ENCODE peak calls at places on chromosomes 5 and 9, in four cellular contexts. Y, F, E and M are unnamed samples.
A peak's percentile ranks its signal among the peaks of the same experiment; 100 is the strongest.

GRCh38 chr9:123031963-123032362 is 1.5 kb upstream of the GPR21 start:
- DNase-seq in Y (no peak), F (no peak), E (no peak), M (no peak)

GRCh38 chr5:51159164-51159563 is 224.1 kb upstream of the ISL1 start:
- DNase-seq in Y (no peak), F (no peak), E (no peak), M (no peak)

GRCh38 chr9:115038138-115038537 is 79.8 kb downstream of the TNC start:
- DNase-seq in Y (no peak), F (no peak), E (no peak), M (no peak)

GRCh38 chr5:123122273-123122672 is 33.2 kb downstream of the PRDM6 start:
- DNase-seq in Y (no peak), F (no peak), E (no peak), M (no peak)

GRCh38 chr9:101309139-101309538 is 75.7 kb downstream of the BAAT start:
- DNase-seq in Y (no peak), F (no peak), E (no peak), M (no peak)

GRCh38 chr5:3373391-3373790 is 222.2 kb upstream of the IRX1 start:
- DNase-seq in Y (no peak), F (no peak), E (no peak), M (no peak)

GRCh38 chr9:91907387-91908292 is 42.4 kb downstream of the ROR2 start:
- DNase-seq in Y (no peak), F (no peak), E (no peak), M (no peak)

GRCh38 chr5:174348582-174348981 is 303.1 kb downstream of the NSG2 start:
- DNase-seq in Y (no peak), F (no peak), E (no peak), M (no peak)

GRCh38 chr5:71693828-71694427 is 25.1 kb upstream of the CARTPT start:
- DNase-seq in Y (no peak), F (no peak), E (peak; percentile 61), M (no peak)

GRCh38 chr9:109993250-109993978 is 213.4 kb downstream of the PALM2AKAP2 start:
- DNase-seq in Y (no peak), F (no peak), E (no peak), M (no peak)

GRCh38 chr9:71703172-71703872 is 65.0 kb downstream of the CEMIP2 start:
- DNase-seq in Y (no peak), F (no peak), E (no peak), M (no peak)

GRCh38 chr9:98506422-98507054 is 202.2 kb downstream of the GABBR2 start:
- DNase-seq in Y (no peak), F (no peak), E (no peak), M (no peak)

GRCh38 chr5:1134478-1134877 is 22.6 kb upstream of the SLC12A7 start:
- DNase-seq in Y (peak; percentile 54), F (no peak), E (no peak), M (no peak)

GRCh38 chr5:154002511-154003020 is 36.1 kb downstream of the FAM114A2 start:
- DNase-seq in Y (no peak), F (no peak), E (no peak), M (no peak)

GRCh38 chr9:129875687-129876395 is 40.6 kb downstream of the USP20 start:
- DNase-seq in Y (no peak), F (no peak), E (no peak), M (no peak)

GRCh38 chr5:38743562-38743961 is 102.2 kb upstream of the OSMR start:
- DNase-seq in Y (no peak), F (no peak), E (no peak), M (no peak)

GRCh38 chr5:109161914-109162683 is 247.7 kb downstream of the PJA2 start:
- DNase-seq in Y (no peak), F (no peak), E (no peak), M (no peak)

GRCh38 chr9:135479469-135480052 is at the start of gene PPP1R26:
- DNase-seq in Y (peak; percentile 60), F (peak; percentile 18), E (peak; percentile 94), M (peak; percentile 45)

GRCh38 chr5:82159014-82159413 is 119.1 kb downstream of the RPS23 start:
- DNase-seq in Y (no peak), F (no peak), E (no peak), M (no peak)

GRCh38 chr5:81003987-81004386 is 43.8 kb downstream of the RASGRF2 start:
- DNase-seq in Y (no peak), F (no peak), E (no peak), M (no peak)

GRCh38 chr5:160390787-160391696 is 8.8 kb downstream of the FAM200C start:
- DNase-seq in Y (no peak), F (no peak), E (no peak), M (no peak)

GRCh38 chr9:110143969-110144545 is 63.9 kb downstream of the C9orf152 start:
- DNase-seq in Y (no peak), F (no peak), E (no peak), M (no peak)

GRCh38 chr5:134552301-134552700 is 26.8 kb downstream of the JADE2 start:
- DNase-seq in Y (no peak), F (no peak), E (no peak), M (peak; percentile 86)

DNA sequence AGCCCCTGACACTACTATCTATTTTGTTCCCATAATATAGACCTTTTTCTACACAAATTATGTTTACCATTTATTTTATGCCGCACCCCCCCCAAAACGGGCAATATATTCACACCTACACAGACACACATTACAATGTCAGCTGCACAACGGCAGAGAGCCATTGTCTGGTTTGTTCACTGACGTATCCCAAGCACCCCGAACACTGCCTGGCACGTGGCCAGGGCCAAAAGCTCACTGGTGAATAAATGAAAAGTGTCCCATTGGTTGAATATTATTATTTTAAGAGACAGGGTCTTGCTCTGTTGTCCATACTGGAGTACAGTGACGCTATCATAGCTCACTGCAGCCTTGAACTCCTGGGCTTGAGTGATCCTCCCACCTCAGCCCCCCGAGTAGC is 150.5 kb downstream of the GNAQ start:
- DNase-seq in Y (peak; percentile 56), F (no peak), E (no peak), M (no peak)
- H3K4me1 ChIP-seq in Y (peaks cover 23% of the 10 kb centered on the region), F (no peaks in the 10 kb centered on the region), E (peaks cover 48% of the 10 kb centered on the region), M (peaks cover 37% of the 10 kb centered on the region)

GRCh38 chr5:179431221-179431620 is 86.0 kb upstream of the ADAMTS2 start:
- DNase-seq in Y (no peak), F (no peak), E (no peak), M (no peak)
- H3K9me3 ChIP-seq in Y (no peaks in the 10 kb centered on the region), F (no peaks in the 10 kb centered on the region), E (no peaks in the 10 kb centered on the region), M (peaks cover 19% of the 10 kb centered on the region)

GRCh38 chr5:34038430-34038829 is 4.6 kb downstream of the C1QTNF3 start:
- DNase-seq in Y (no peak), F (no peak), E (no peak), M (no peak)
- H3K4me1 ChIP-seq in Y (peaks cover 5% of the 10 kb centered on the region), F (no peaks in the 10 kb centered on the region), E (no peaks in the 10 kb centered on the region), M (peaks cover 26% of the 10 kb centered on the region)

GRCh38 chr5:23105021-23105420 is 251.9 kb upstream of the CDH12 start:
- DNase-seq in Y (no peak), F (no peak), E (no peak), M (no peak)
- H3K9me3 ChIP-seq in Y (no peaks in the 10 kb centered on the region), F (peaks cover 4% of the 10 kb centered on the region), E (no peaks in the 10 kb centered on the region), M (peaks cover 15% of the 10 kb centered on the region)

DNA sequence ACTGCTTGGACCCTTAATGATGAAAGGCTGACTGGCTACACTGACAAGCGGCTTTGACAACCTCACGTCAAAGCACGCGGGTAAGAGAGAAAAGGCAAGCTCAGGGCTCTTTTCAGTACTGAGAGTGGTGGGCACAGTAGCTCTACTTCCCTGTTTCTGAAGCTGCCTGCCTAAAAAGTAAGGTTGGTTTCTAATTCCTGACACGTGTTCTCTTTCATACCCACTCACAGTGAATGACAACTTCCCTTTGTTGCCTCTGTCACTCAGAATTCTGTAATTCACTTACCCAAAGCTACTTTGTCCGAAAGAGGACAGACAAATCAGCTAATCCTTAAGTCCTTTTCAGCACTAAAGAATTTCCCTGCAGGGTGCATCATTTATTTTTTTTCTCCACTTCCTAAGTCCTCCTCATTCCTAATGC is 221.2 kb downstream of the TSSK1B start:
- DNase-seq in Y (no peak), F (no peak), E (no peak), M (no peak)
- H3K4me1 ChIP-seq in Y (no peaks in the 10 kb centered on the region), F (no peaks in the 10 kb centered on the region), E (peaks cover 37% of the 10 kb centered on the region), M (peaks cover 89% of the 10 kb centered on the region)

GRCh38 chr5:140785905-140786686 is at the start of gene PCDHA1:
- DNase-seq in Y (no peak), F (no peak), E (peak; percentile 36), M (no peak)

DNA sequence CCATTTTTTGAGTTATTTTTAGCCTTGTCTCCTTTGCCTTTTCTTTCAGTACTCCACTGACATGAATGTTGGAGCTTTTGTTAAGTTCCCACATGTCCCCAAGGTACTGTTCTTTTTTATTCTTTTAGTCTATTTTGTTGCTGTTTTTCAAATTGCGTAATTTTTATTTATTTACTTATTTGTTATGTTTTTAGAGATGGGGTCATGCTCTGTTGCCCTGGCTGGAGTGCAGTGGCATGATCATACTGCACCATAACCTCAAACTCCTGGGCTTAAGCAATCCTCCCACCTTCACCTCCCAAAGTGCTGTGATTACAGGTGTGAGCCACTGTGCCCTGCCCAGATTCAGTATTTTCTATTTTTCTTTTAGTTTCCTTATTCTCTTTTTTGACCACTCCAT is 5.4 kb upstream of the PCDHA1 start:
- DNase-seq in Y (no peak), F (no peak), E (no peak), M (no peak)
- H3K9me3 ChIP-seq in Y (peaks cover 69% of the 10 kb centered on the region), F (peaks cover 6% of the 10 kb centered on the region), E (peaks cover 8% of the 10 kb centered on the region), M (peaks cover 100% of the 10 kb centered on the region)

GRCh38 chr9:93125331-93125894 is 8.6 kb downstream of the NINJ1 start:
- DNase-seq in Y (peak; percentile 21), F (peak; percentile 28), E (no peak), M (no peak)

GRCh38 chr9:93122721-93123221 is 11.3 kb downstream of the NINJ1 start:
- DNase-seq in Y (peak; percentile 18), F (peak; percentile 40), E (no peak), M (no peak)

GRCh38 chr9:93126151-93126781 is 7.8 kb downstream of the NINJ1 start:
- DNase-seq in Y (peak; percentile 26), F (peak; percentile 67), E (peak; percentile 41), M (peak; percentile 16)

GRCh38 chr9:93123561-93124283 is 10.3 kb downstream of the NINJ1 start:
- DNase-seq in Y (peak; percentile 22), F (peak; percentile 40), E (peak; percentile 9), M (no peak)

DNA sequence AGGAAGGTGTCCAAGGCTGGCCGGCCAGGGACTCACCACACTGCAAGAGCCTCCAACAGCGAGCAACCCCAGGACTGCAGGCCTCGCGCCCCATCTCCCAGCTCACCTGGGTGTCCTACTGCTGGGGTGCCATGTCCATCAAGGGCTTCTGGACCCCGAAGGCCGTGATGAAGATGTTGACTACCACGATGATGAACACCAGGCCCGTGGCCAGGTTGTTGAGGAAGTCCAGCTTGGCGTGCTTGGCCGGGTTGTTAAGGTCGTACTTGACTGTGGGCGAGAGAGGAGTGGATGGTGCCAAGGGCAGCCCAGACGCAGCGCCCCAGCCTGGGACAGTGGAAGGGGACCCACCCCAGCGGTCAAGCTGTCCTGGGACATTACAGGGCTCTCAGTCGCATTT is 9.3 kb downstream of the NINJ1 start:
- DNase-seq in Y (peak; percentile 21), F (peak; percentile 42), E (no peak), M (no peak)
- H3K4me1 ChIP-seq in Y (no peaks in the 10 kb centered on the region), F (peaks cover 56% of the 10 kb centered on the region), E (peaks cover 39% of the 10 kb centered on the region), M (peaks cover 51% of the 10 kb centered on the region)

DNA sequence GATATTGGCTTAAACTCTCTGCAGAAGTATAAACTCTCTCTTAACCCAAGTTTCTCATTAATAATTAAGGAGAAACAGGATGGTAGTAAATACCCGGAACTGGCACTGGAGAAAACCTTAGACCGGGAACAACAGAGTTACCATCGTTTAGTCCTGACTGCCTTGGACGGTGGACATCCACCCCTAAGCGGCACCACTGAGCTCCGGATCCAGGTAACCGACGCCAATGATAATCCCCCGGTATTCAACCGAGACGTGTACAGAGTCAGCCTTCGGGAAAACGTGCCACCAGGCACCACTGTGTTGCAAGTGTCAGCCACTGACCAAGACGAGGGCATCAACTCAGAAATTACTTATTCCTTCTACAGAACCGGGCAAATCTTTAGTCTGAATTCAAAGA is 861 bp downstream of the PCDHGB5 start:
- DNase-seq in Y (no peak), F (no peak), E (no peak), M (no peak)
- H3K9me3 ChIP-seq in Y (peaks cover 68% of the 10 kb centered on the region), F (no peaks in the 10 kb centered on the region), E (peaks cover 9% of the 10 kb centered on the region), M (peaks cover 93% of the 10 kb centered on the region)